ENCODE peak calls at places on chromosomes 2 and 18, in four cellular contexts. Q, H, F and X are unnamed samples.

GRCh38 chr18:37553633-37554398 is 11.8 kb downstream of the CELF4 start:
- DNase-seq in Q (no peak), H (no peak), F (no peak), X (no peak)

GRCh38 chr2:45962522-45962921 is 311.0 kb downstream of the PRKCE start:
- DNase-seq in H (peak; percentile 78), Q (no peak), F (peak; percentile 33), X (no peak)

GRCh38 chr2:16291731-16292550 is 351.6 kb downstream of the MYCN start:
- DNase-seq in H (no peak), F (no peak), Q (no peak), X (no peak)

GRCh38 chr2:122710049-122710448 is 954.6 kb downstream of the TSN start:
- DNase-seq in H (no peak), Q (no peak), F (no peak), X (no peak)

GRCh38 chr2:20184067-20184938 is 40.6 kb downstream of the SDC1 start:
- DNase-seq in F (peak; percentile 57), Q (no peak), H (no peak), X (no peak)

GRCh38 chr2:239204143-239204875 is 196.5 kb downstream of the HDAC4 start:
- DNase-seq in H (no peak), F (no peak), Q (no peak), X (no peak)

GRCh38 chr2:11368059-11368572 is 23.7 kb upstream of the ROCK2 start:
- DNase-seq in F (no peak), H (peak; percentile 55), Q (no peak), X (no peak)

GRCh38 chr2:68796306-68796905 is 61.8 kb downstream of the ARHGAP25 start:
- DNase-seq in F (no peak), H (no peak), Q (no peak), X (no peak)

GRCh38 chr2:182435754-182436153 is 8.9 kb upstream of the PDE1A start:
- DNase-seq in H (no peak), F (no peak), Q (no peak), X (no peak)

GRCh38 chr2:174157048-174157447 is 91.3 kb downstream of the OLA1 start:
- DNase-seq in Q (no peak), H (no peak), F (no peak), X (no peak)

GRCh38 chr2:34815052-34815741 is 1216.1 kb upstream of the FAM98A start:
- DNase-seq in F (no peak), H (no peak), Q (no peak), X (no peak)